ENCODE peak calls at places on chromosome 13, in six cellular contexts. L is activated T-cell treated with anti-CD3 and anti-CD28 coated beads, Interleukin-2, amount 50 U/mL, for 4 hours; T is stimulated activated CD8-positive, alpha-beta memory T cell treated with anti-CD3 and anti-CD28 coated beads, Interleukin-2, amount 100 ng/mL, for 48 hours; U is left ventricle myocardium inferior; N is stimulated activated CD4-positive, alpha-beta T cell treated with anti-CD3 and anti-CD28 coated beads, Interleukin-4, amount 100 ng/mL, for 1 hour; P is progenitor cell of endocrine pancreas. F is an unnamed sample.

GRCh38 chr13:110405597-110406450 is 98.7 kb downstream of the COL4A2 start:
- DNase-seq in P (no peak), T (no peak), U (no peak), L (no peak), N (no peak), F (no peak)

GRCh38 chr13:112329376-112329775 is 46.8 kb upstream of the SPACA7 start:
- DNase-seq in T (no peak), U (no peak), N (no peak), L (no peak), P (no peak), F (no peak)

GRCh38 chr13:23354520-23354919 is 79.0 kb downstream of the SACS start:
- DNase-seq in T (no peak), N (no peak), P (no peak), U (no peak), L (no peak), F (no peak)

GRCh38 chr13:61078976-61079770 is 336.5 kb downstream of the PCDH20 start:
- DNase-seq in T (no peak), L (no peak), N (no peak), P (no peak), U (no peak), F (no peak)

GRCh38 chr13:40987606-40988280 is 31.4 kb downstream of the ELF1 start:
- DNase-seq in L (no peak), T (no peak), U (no peak), P (no peak), N (no peak), F (no peak)

GRCh38 chr13:67614577-67614976 is 384.4 kb upstream of the PCDH9 start:
- DNase-seq in T (no peak), N (no peak), U (no peak), L (no peak), P (no peak), F (no peak)

GRCh38 chr13:26280822-26281221 is 26.9 kb downstream of the CDK8 start:
- DNase-seq in L (no peak), P (no peak), U (no peak), T (no peak), N (no peak), F (no peak)

GRCh38 chr13:47499358-47500150 is 501.5 kb downstream of the SUCLA2 start:
- DNase-seq in N (no peak), T (no peak), L (no peak), P (no peak), U (no peak), F (no peak)

GRCh38 chr13:30147380-30147779 is 160.0 kb downstream of the KATNAL1 start:
- DNase-seq in P (no peak), N (no peak), T (no peak), U (no peak), L (no peak), F (no peak)

GRCh38 chr13:73945871-73946270 is 188.3 kb downstream of the KLF12 start:
- DNase-seq in P (no peak), L (no peak), N (no peak), U (peak), T (no peak), F (no peak)

GRCh38 chr13:106521101-106521799 is 14.2 kb downstream of the EFNB2 start:
- DNase-seq in U (no peak), P (no peak), N (no peak), L (no peak), T (no peak), F (no peak)

GRCh38 chr13:112683581-112683980 is 6.3 kb upstream of the ATP11A start:
- DNase-seq in L (no peak), N (no peak), U (no peak), P (no peak), T (no peak), F (no peak)

GRCh38 chr13:89115307-89115706 is 1444.1 kb downstream of the SLITRK5 start:
- DNase-seq in U (no peak), T (no peak), P (no peak), L (no peak), N (no peak), F (no peak)

GRCh38 chr13:99003851-99004471 is 26.1 kb upstream of the DOCK9 start:
- DNase-seq in P (no peak), U (no peak), L (no peak), T (no peak), N (no peak), F (no peak)

GRCh38 chr13:94481966-94482365 is 2.5 kb upstream of the DCT start:
- DNase-seq in N (no peak), P (no peak), L (no peak), U (peak), T (no peak), F (no peak)

GRCh38 chr13:71879129-71879535 is 12.1 kb upstream of the DACH1 start:
- DNase-seq in L (no peak), U (no peak), T (no peak), P (no peak), N (no peak), F (peak)

GRCh38 chr13:37510441-37510840 is 88.1 kb downstream of the POSTN start:
- DNase-seq in L (no peak), P (no peak), T (no peak), U (no peak), N (no peak), F (no peak)

GRCh38 chr13:20901668-20902437 is 693 bp downstream of the XPO4 start:
- DNase-seq in N (peak), T (peak), U (peak), P (peak), L (peak), F (peak)

GRCh38 chr13:112670118-112670517 is 19.7 kb upstream of the ATP11A start:
- DNase-seq in U (no peak), N (no peak), L (no peak), T (no peak), P (no peak), F (no peak)

GRCh38 chr13:48334534-48335127 is 31.1 kb downstream of the RB1 start:
- DNase-seq in P (no peak), N (no peak), L (no peak), T (no peak), U (no peak), F (no peak)

GRCh38 chr13:39616087-39616694 is 13.2 kb upstream of the LHFPL6 start:
- DNase-seq in P (peak), L (peak), N (peak), T (no peak), U (no peak), F (peak)

GRCh38 chr13:39600766-39601165 is 2.2 kb downstream of the LHFPL6 start:
- DNase-seq in N (no peak), L (no peak), U (peak), P (no peak), T (no peak), F (peak)

GRCh38 chr13:20609145-20609544 is 42.2 kb downstream of the IFT88 start:
- DNase-seq in P (no peak), L (no peak), N (no peak), U (no peak), T (no peak), F (no peak)

GRCh38 chr13:37429976-37430375 is 168.6 kb downstream of the POSTN start:
- DNase-seq in T (no peak), L (no peak), U (no peak), N (no peak), P (no peak), F (no peak)

GRCh38 chr13:38395505-38395803 is 45.8 kb downstream of the UFM1 start:
- DNase-seq in U (no peak), L (no peak), N (no peak), T (no peak), P (no peak), F (no peak)

GRCh38 chr13:112481458-112481857 is 105.3 kb downstream of the SPACA7 start:
- DNase-seq in N (no peak), P (no peak), T (no peak), U (no peak), L (no peak), F (no peak)

GRCh38 chr13:34114581-34114980 is 296.6 kb downstream of the RFC3 start:
- DNase-seq in T (no peak), U (no peak), P (no peak), L (no peak), N (no peak), F (no peak)

GRCh38 chr13:43852923-43853404 is 26.6 kb downstream of the CCDC122 start:
- DNase-seq in T (no peak), P (no peak), N (no peak), L (no peak), U (no peak), F (no peak)

GRCh38 chr13:33245505-33245904 is 40.0 kb downstream of the STARD13 start:
- DNase-seq in N (no peak), T (no peak), P (no peak), L (no peak), U (no peak), F (no peak)

F was measured in endothelial cell.